ENCODE peak calls at places on chromosomes 11 and 22, in four cellular contexts. F is tibial nerve, D is transverse colon, X is type B pancreatic cell. R is an unnamed sample.

GRCh38 chr11:119727523-119728081 is 1.4 kb downstream of the NECTIN1 start:
- DNase-seq in F (no peak), D (peak; percentile 72), X (no peak), R (no peak)

GRCh38 chr11:22163394-22163797 is 29.5 kb upstream of the ANO5 start:
- DNase-seq in F (no peak), D (peak; percentile 6), X (no peak), R (no peak)

GRCh38 chr22:50548046-50548912 is 2.6 kb downstream of the KLHDC7B start:
- DNase-seq in F (no peak), D (peak; percentile 50), X (no peak), R (no peak)

GRCh38 chr11:12827929-12828812 is 153.9 kb downstream of the TEAD1 start:
- DNase-seq in F (peak; percentile 33), D (peak; percentile 57), X (no peak), R (no peak)

GRCh38 chr11:107708787-107709186 is 3.1 kb downstream of the SLN start:
- DNase-seq in F (no peak), D (no peak), X (no peak), R (no peak)

GRCh38 chr11:77322506-77322905 is 21.0 kb upstream of the GDPD4 start:
- DNase-seq in F (no peak), D (no peak), X (no peak), R (no peak)

GRCh38 chr11:72222106-72222891 is 2.3 kb upstream of the INPPL1 start:
- DNase-seq in F (no peak), D (no peak), X (peak; percentile 48), R (no peak)

GRCh38 chr11:46693597-46694012 is 6.8 kb downstream of the ARHGAP1 start:
- DNase-seq in F (no peak), D (no peak), X (no peak), R (no peak)

GRCh38 chr11:34262601-34263081 is 95.2 kb downstream of the ABTB2 start:
- DNase-seq in F (no peak), D (no peak), X (no peak), R (no peak)

GRCh38 chr22:20748082-20748481 is 25.8 kb upstream of the SERPIND1 start:
- DNase-seq in F (no peak), D (no peak), X (no peak), R (no peak)

GRCh38 chr11:79413258-79413657 is 27.6 kb downstream of the TENM4 start:
- DNase-seq in F (peak; percentile 80), D (peak; percentile 57), X (no peak), R (peak; percentile 51)

GRCh38 chr22:40210814-40211213 is 33.1 kb downstream of the TNRC6B start:
- DNase-seq in F (no peak), D (no peak), X (no peak), R (no peak)

GRCh38 chr22:19663821-19664325 is 50.4 kb upstream of the SEPTIN5 start:
- DNase-seq in F (no peak), D (no peak), X (peak; percentile 59), R (no peak)

GRCh38 chr11:118791015-118791960 is at the start of gene DDX6:
- DNase-seq in F (peak; percentile 87), D (peak; percentile 92), X (peak; percentile 95), R (peak; percentile 74)

GRCh38 chr22:19799322-19800190 is 39.0 kb downstream of the TBX1 start:
- DNase-seq in F (peak; percentile 71), D (no peak), X (no peak), R (no peak)

GRCh38 chr11:111574373-111575230 is 27.6 kb upstream of the SIK2 start:
- DNase-seq in F (no peak), D (no peak), X (no peak), R (no peak)

GRCh38 chr11:117731689-117732290 is 65.2 kb downstream of the DSCAML1 start:
- DNase-seq in F (no peak), D (no peak), X (no peak), R (no peak)

GRCh38 chr11:15629690-15630321 is 515.1 kb downstream of the INSC start:
- DNase-seq in F (no peak), D (peak; percentile 62), X (no peak), R (no peak)

GRCh38 chr22:49260681-49261580 is 566.7 kb downstream of the BRD1 start:
- DNase-seq in F (no peak), D (no peak), X (peak; percentile 58), R (no peak)

GRCh38 chr11:19511413-19512183 is 201.0 kb upstream of the NAV2 start:
- DNase-seq in F (peak; percentile 23), D (peak; percentile 10), X (no peak), R (no peak)

GRCh38 chr11:36352919-36353318 is 56.8 kb downstream of the PRR5L start:
- DNase-seq in F (no peak), D (no peak), X (no peak), R (no peak)

GRCh38 chr11:73186294-73186850 is 31.7 kb upstream of the P2RY2 start:
- DNase-seq in F (no peak), D (no peak), X (no peak), R (no peak)

GRCh38 chr11:29780756-29781155 is 236.1 kb downstream of the KCNA4 start:
- DNase-seq in F (no peak), D (no peak), X (no peak), R (no peak)

GRCh38 chr11:88555018-88555828 is 217.7 kb upstream of the CTSC start:
- DNase-seq in F (peak; percentile 17), D (no peak), X (no peak), R (no peak)

GRCh38 chr11:75473684-75474083 is 40.7 kb upstream of the KLHL35 start:
- DNase-seq in F (no peak), D (no peak), X (peak; percentile 59), R (no peak)

GRCh38 chr11:106724293-106724892 is 293.9 kb downstream of the GUCY1A2 start:
- DNase-seq in F (no peak), D (no peak), X (no peak), R (no peak)

GRCh38 chr22:31584804-31585160 is 77.2 kb downstream of the PISD start:
- DNase-seq in F (no peak), D (no peak), X (no peak), R (no peak)

GRCh38 chr11:93686812-93687211 is 25.3 kb downstream of the CEP295 start:
- DNase-seq in F (no peak), D (no peak), X (no peak), R (no peak)

GRCh38 chr11:78256962-78257361 is 68.2 kb downstream of the USP35 start:
- DNase-seq in F (peak; percentile 57), D (peak; percentile 76), X (no peak), R (peak; percentile 61)

GRCh38 chr11:117923773-117924172 is 5.4 kb downstream of the TMPRSS13 start:
- DNase-seq in F (no peak), D (no peak), X (no peak), R (no peak)

GRCh38 chr11:122741613-122742012 is 86.1 kb downstream of the UBASH3B start:
- DNase-seq in F (peak; percentile 18), D (peak; percentile 35), X (no peak), R (no peak)

GRCh38 chr22:24952837-24953293 is 349 bp downstream of the KIAA1671 start:
- DNase-seq in F (no peak), D (peak; percentile 71), X (peak; percentile 71), R (no peak)

GRCh38 chr11:132898021-132898420 is 634.3 kb downstream of the OPCML start:
- DNase-seq in F (no peak), D (no peak), X (no peak), R (no peak)

GRCh38 chr11:9002920-9003572 is 755 bp downstream of the NRIP3 start:
- DNase-seq in F (no peak), D (no peak), X (no peak), R (no peak)

GRCh38 chr22:48180631-48181030 is 1418.2 kb downstream of the TBC1D22A start:
- DNase-seq in F (no peak), D (no peak), X (no peak), R (no peak)

GRCh38 chr11:47609675-47610074 is 15.5 kb upstream of the C1QTNF4 start:
- DNase-seq in F (no peak), D (no peak), X (no peak), R (no peak)

GRCh38 chr22:46373166-46373565 is 37.7 kb downstream of the TRMU start:
- DNase-seq in F (no peak), D (peak; percentile 50), X (no peak), R (no peak)

GRCh38 chr22:46370584-46371373 is 35.3 kb downstream of the TRMU start:
- DNase-seq in F (no peak), D (no peak), X (no peak), R (no peak)

GRCh38 chr22:46371623-46372226 is 36.2 kb downstream of the TRMU start:
- DNase-seq in F (no peak), D (no peak), X (no peak), R (no peak)

GRCh38 chr22:46373838-46374662 is 38.5 kb downstream of the TRMU start:
- DNase-seq in F (no peak), D (peak; percentile 74), X (no peak), R (no peak)

DNA sequence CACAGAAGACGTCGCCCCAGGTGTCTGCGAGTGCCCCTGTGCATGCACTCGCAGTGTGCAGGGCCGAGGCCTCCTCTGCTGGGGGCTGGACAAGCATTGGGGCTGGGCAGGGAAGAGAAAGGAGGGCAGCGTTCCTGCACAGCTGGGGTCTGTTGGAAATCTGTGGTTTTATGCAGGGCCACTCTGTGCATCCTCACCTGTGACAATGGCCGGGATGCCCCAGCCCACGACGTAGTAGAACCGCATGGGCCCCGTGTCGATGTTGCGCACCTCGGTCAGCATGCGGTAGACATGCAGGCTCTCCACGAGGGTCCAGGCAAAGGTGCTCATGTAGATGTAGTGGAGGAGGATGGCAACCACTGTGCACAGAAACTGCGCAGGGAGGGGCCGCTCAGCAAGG is 37.2 kb downstream of the TRMU start:
- DNase-seq in F (no peak), D (no peak), X (no peak), R (no peak)
- TF ChIP-seq CTCF in F (no peak), D (no peak), X (no peak), R (no peak)

GRCh38 chr11:74397531-74398243 is 546 bp downstream of the PGM2L1 start:
- DNase-seq in F (no peak), D (peak; percentile 62), X (no peak), R (no peak)
- TF ChIP-seq CTCF in F (no peak), D (peak; percentile 31), X (peak; percentile 46), R (no peak)

GRCh38 chr22:42275970-42276369 is 5.5 kb upstream of the TCF20 start:
- DNase-seq in F (no peak), D (no peak), X (no peak), R (no peak)

GRCh38 chr22:42280140-42280539 is 9.7 kb upstream of the TCF20 start:
- DNase-seq in F (no peak), D (no peak), X (peak; percentile 51), R (no peak)

GRCh38 chr22:42277232-42277753 is 6.8 kb upstream of the TCF20 start:
- DNase-seq in F (no peak), D (no peak), X (no peak), R (no peak)

GRCh38 chr22:42279425-42280020 is 9.1 kb upstream of the TCF20 start:
- DNase-seq in F (no peak), D (no peak), X (peak; percentile 52), R (no peak)

GRCh38 chr22:42277988-42278776 is 7.7 kb upstream of the TCF20 start:
- DNase-seq in F (no peak), D (no peak), X (peak; percentile 64), R (no peak)
- TF ChIP-seq CTCF in F (peak; percentile 18), D (peak; percentile 10), X (peak; percentile 40), R (no peak)

GRCh38 chr11:103877221-103877620 is 159.2 kb upstream of the DDI1 start:
- DNase-seq in F (no peak), D (no peak), X (no peak), R (no peak)
- TF ChIP-seq CTCF in F (no peak), D (no peak), X (no peak), R (no peak)

GRCh38 chr22:38314140-38314991 is 2.9 kb downstream of the CSNK1E start:
- DNase-seq in F (no peak), D (peak; percentile 44), X (no peak), R (no peak)
- TF ChIP-seq CTCF in F (no peak), D (no peak), X (no peak), R (no peak)

R was measured in omental fat pad.